ENCODE peak calls at places on chromosomes 6 and 20, in six cellular contexts. R, U, H, J, Z and N are unnamed samples.

GRCh38 chr20:61500791-61501321 is 248.8 kb downstream of the CDH4 start:
- DNase-seq in R (no peak), U (no peak), H (peak; percentile 30), J (peak; percentile 79), Z (peak; percentile 22), N (no peak)

GRCh38 chr6:40912158-40912946 is 126.7 kb downstream of the UNC5CL start:
- DNase-seq in R (no peak), U (peak; percentile 71), H (peak; percentile 87), J (no peak), Z (peak; percentile 21), N (peak; percentile 23)

GRCh38 chr20:48772183-48772976 is 55.4 kb downstream of the PREX1 start:
- DNase-seq in R (no peak), U (peak; percentile 63), H (no peak), J (no peak), Z (no peak), N (no peak)

GRCh38 chr20:7841967-7842301 is 98.3 kb downstream of the HAO1 start:
- DNase-seq in R (no peak), U (no peak), H (peak; percentile 91), J (peak; percentile 97), Z (peak; percentile 82), N (no peak)

GRCh38 chr6:40349092-40349491 is 238.1 kb downstream of the LRFN2 start:
- DNase-seq in R (no peak), U (no peak), H (no peak), J (peak; percentile 51), Z (peak; percentile 7), N (no peak)

GRCh38 chr6:10838794-10839333 is 525 bp upstream of the MAK start:
- DNase-seq in R (no peak), U (no peak), H (no peak), J (no peak), Z (no peak), N (no peak)

GRCh38 chr6:33356295-33356694 is 35.3 kb upstream of the KIFC1 start:
- DNase-seq in R (no peak), U (no peak), H (no peak), J (no peak), Z (no peak), N (no peak)

GRCh38 chr20:62409935-62410741 is 3.1 kb upstream of the CABLES2 start:
- DNase-seq in R (no peak), U (peak; percentile 80), H (no peak), J (peak; percentile 16), Z (peak; percentile 8), N (peak; percentile 77)

GRCh38 chr6:73236147-73236750 is 11.0 kb upstream of the KHDC1L start:
- DNase-seq in R (no peak), U (no peak), H (peak; percentile 89), J (peak; percentile 88), Z (peak; percentile 95), N (no peak)

GRCh38 chr6:5610640-5611039 is 349.3 kb downstream of the FARS2 start:
- DNase-seq in R (no peak), U (no peak), H (no peak), J (no peak), Z (no peak), N (no peak)

GRCh38 chr6:11462742-11463414 is 74.7 kb upstream of the TMEM170B start:
- DNase-seq in R (no peak), U (no peak), H (no peak), J (no peak), Z (no peak), N (no peak)

GRCh38 chr6:35139924-35140524 is 1.1 kb downstream of the TCP11 start:
- DNase-seq in R (peak; percentile 50), U (no peak), H (peak; percentile 36), J (peak; percentile 67), Z (peak; percentile 74), N (no peak)

GRCh38 chr20:50601511-50602431 is 89.6 kb downstream of the RIPOR3 start:
- DNase-seq in R (no peak), U (no peak), H (no peak), J (no peak), Z (no peak), N (no peak)

GRCh38 chr6:111950661-111951426 is 77.6 kb upstream of the FYN start:
- DNase-seq in R (no peak), U (no peak), H (no peak), J (peak; percentile 54), Z (peak; percentile 40), N (no peak)

GRCh38 chr6:112877134-112878100 is 530.3 kb downstream of the RFPL4B start:
- DNase-seq in R (no peak), U (no peak), H (peak; percentile 37), J (peak; percentile 97), Z (peak; percentile 94), N (no peak)

GRCh38 chr6:53192590-53193232 is 44.1 kb upstream of the GCM1 start:
- DNase-seq in R (no peak), U (no peak), H (no peak), J (peak; percentile 23), Z (no peak), N (no peak)

GRCh38 chr6:155317186-155317585 is 2.9 kb upstream of the TFB1M start:
- DNase-seq in R (no peak), U (no peak), H (no peak), J (no peak), Z (no peak), N (no peak)
- TF ChIP-seq CTCF in R (no peak), U (no peak), H (peak; percentile 17), J (no peak), Z (peak; percentile 43), N (peak; percentile 11)

GRCh38 chr6:26412225-26412624 is 10.2 kb downstream of the BTN3A1 start:
- DNase-seq in R (no peak), U (no peak), H (no peak), J (no peak), Z (no peak), N (no peak)

GRCh38 chr6:26411751-26412150 is 9.7 kb downstream of the BTN3A1 start:
- DNase-seq in R (no peak), U (no peak), H (peak; percentile 9), J (no peak), Z (peak; percentile 16), N (no peak)

GRCh38 chr6:26412954-26413353 is 10.9 kb downstream of the BTN3A1 start:
- DNase-seq in R (no peak), U (no peak), H (no peak), J (no peak), Z (no peak), N (no peak)

GRCh38 chr6:26404534-26404933 is 2.5 kb downstream of the BTN3A1 start:
- DNase-seq in R (no peak), U (no peak), H (no peak), J (no peak), Z (no peak), N (no peak)

DNA sequence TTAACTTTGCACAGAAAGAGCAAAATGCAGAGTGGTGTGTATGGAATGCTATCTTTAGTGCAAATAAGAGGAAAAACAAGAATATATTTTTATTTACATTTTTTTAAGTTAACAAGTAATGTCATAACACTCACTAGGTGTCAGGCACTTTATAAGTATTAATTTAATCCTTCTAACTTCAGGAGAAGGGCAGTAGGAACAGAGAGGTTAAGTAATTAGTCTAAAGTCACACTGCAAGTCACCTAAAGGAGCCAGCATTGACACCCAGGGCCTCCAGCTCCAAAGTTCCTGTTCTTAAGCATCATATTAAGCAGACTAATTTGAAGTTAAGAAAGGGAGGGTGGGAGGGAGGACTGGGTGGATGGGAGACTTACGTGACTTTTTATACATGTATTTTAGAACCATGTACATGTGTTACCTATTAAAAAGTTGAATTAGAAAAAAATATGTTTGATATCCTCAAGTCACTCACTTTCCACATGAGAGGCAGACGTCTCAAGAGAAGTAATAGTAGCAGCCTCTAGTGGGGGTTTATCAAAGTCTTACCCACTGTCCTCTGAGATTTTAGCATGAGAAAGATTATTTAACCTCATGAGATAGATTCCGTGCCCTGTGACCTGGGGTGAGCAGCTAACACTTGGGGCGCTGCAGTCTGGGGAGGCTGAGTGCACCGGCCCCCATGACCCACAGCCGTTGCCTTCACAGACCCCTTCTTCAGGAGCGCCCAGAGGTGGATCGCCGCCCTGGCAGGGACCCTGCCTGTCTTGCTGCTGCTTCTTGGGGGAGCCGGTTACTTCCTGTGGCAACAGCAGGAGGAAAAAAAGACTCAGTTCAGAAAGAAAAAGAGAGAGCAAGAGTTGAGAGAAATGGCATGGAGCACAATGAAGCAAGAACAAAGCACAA is 7.0 kb downstream of the BTN3A1 start:
- DNase-seq in R (no peak), U (no peak), H (no peak), J (no peak), Z (no peak), N (no peak)
- TF ChIP-seq CTCF in R (no peak), U (no peak), H (no peak), J (no peak), Z (no peak), N (no peak)

GRCh38 chr6:77463308-77463880 is at the start of gene HTR1B:
- DNase-seq in R (no peak), U (no peak), H (peak; percentile 56), J (peak; percentile 42), Z (no peak), N (no peak)

GRCh38 chr6:77461796-77462195 is 1.5 kb downstream of the HTR1B start:
- DNase-seq in R (no peak), U (no peak), H (no peak), J (no peak), Z (no peak), N (no peak)

GRCh38 chr6:77463881-77464867 is 883 bp upstream of the HTR1B start:
- DNase-seq in R (no peak), U (no peak), H (no peak), J (no peak), Z (no peak), N (no peak)

GRCh38 chr6:77466055-77467028 is 3.1 kb upstream of the HTR1B start:
- DNase-seq in R (no peak), U (peak; percentile 61), H (peak; percentile 61), J (peak; percentile 68), Z (peak; percentile 70), N (no peak)

GRCh38 chr6:77462359-77463307 is 658 bp downstream of the HTR1B start:
- DNase-seq in R (no peak), U (no peak), H (no peak), J (peak; percentile 50), Z (no peak), N (no peak)
- TF ChIP-seq CTCF in R (no peak), U (no peak), H (peak; percentile 37), J (peak; percentile 32), Z (peak; percentile 18), N (no peak)

GRCh38 chr6:158165919-158166416 is 2.1 kb downstream of the SERAC1 start:
- DNase-seq in R (no peak), U (no peak), H (no peak), J (no peak), Z (no peak), N (no peak)
- TF ChIP-seq CTCF in R (no peak), U (no peak), H (no peak), J (no peak), Z (no peak), N (no peak)